ENCODE peak calls at places on chromosomes 2 and 18, in eight cellular contexts. O is sigmoid colon; H is HuH-7.5; U is BE2C; B is adrenal gland; W is stimulated activated CD4-positive, alpha-beta T cell treated with anti-CD3 and anti-CD28 coated beads, Interleukin-4, amount 100 ng/mL, for 1 hour; Q is fibroblast of mammary gland; L is activated naive CD4-positive, alpha-beta T cell treated with Interleukin-2 at 50 U/mL for 16 hours. X is an unnamed sample.

GRCh38 chr18:634551-635045 is 22.9 kb upstream of the TYMS start:
- DNase-seq in O (no peak), H (no peak), U (no peak), B (no peak), W (no peak), Q (no peak), L (no peak), X (no peak)

GRCh38 chr2:240959941-240960308 is 38.5 kb upstream of the SNED1 start:
- DNase-seq in O (peak; percentile 59), H (no peak), U (peak; percentile 8), B (peak; percentile 22), W (no peak), Q (no peak), L (no peak), X (no peak)

GRCh38 chr2:95319481-95320343 is 22.6 kb downstream of the KCNIP3 start:
- DNase-seq in O (no peak), H (no peak), U (no peak), B (no peak), W (no peak), Q (no peak), L (no peak), X (no peak)

GRCh38 chr2:147355706-147356105 is 489.1 kb upstream of the ACVR2A start:
- DNase-seq in O (no peak), H (no peak), U (no peak), B (no peak), W (no peak), Q (no peak), L (no peak), X (no peak)

GRCh38 chr2:54429811-54430600 is 26.1 kb upstream of the SPTBN1 start:
- DNase-seq in O (no peak), H (no peak), U (no peak), B (no peak), W (no peak), Q (no peak), L (no peak), X (no peak)

GRCh38 chr2:190679813-190680591 is 31.1 kb downstream of the NAB1 start:
- DNase-seq in O (no peak), H (peak; percentile 24), U (peak; percentile 78), B (peak; percentile 50), W (peak; percentile 41), Q (peak; percentile 41), L (peak; percentile 53), X (no peak)

GRCh38 chr18:62715829-62716678 is 713 bp downstream of the PHLPP1 start:
- DNase-seq in O (peak; percentile 80), H (peak; percentile 43), U (peak; percentile 29), B (peak; percentile 58), W (peak; percentile 54), Q (peak; percentile 59), L (peak; percentile 61), X (peak; percentile 65)

GRCh38 chr2:30078521-30078920 is 68.3 kb upstream of the YPEL5 start:
- DNase-seq in O (no peak), H (no peak), U (no peak), B (no peak), W (no peak), Q (peak; percentile 9), L (no peak), X (no peak)

GRCh38 chr2:105858868-105859693 is 114.4 kb downstream of the NCK2 start:
- DNase-seq in O (no peak), H (no peak), U (no peak), B (no peak), W (no peak), Q (no peak), L (peak; percentile 33), X (no peak)

GRCh38 chr2:11022064-11022463 is 110.3 kb downstream of the KCNF1 start:
- DNase-seq in O (no peak), H (no peak), U (no peak), B (no peak), W (no peak), Q (no peak), L (no peak), X (no peak)